ENCODE peak calls at places on chromosomes 4 and X, in six cellular contexts. M is cardiac fibroblast, B is neural progenitor cell, Q is psoas muscle, O is brain microvascular endothelial cell, A is astrocyte of the spinal cord. U is an unnamed sample.

GRCh38 chr4:22191565-22192301 is 243.2 kb upstream of the KCNIP4 start:
- DNase-seq in O (no peak), A (peak), M (peak), Q (no peak), B (no peak), U (peak)

GRCh38 chrX:134688181-134688580 is 29.9 kb upstream of the PLAC1 start:
- DNase-seq in O (no peak), A (peak), M (no peak), B (no peak), Q (no peak), U (no peak)

GRCh38 chr4:159178147-159178541 is 75.3 kb downstream of the RAPGEF2 start:
- DNase-seq in Q (no peak), O (no peak), B (no peak), M (peak), A (peak), U (no peak)

GRCh38 chr4:1570291-1571164 is 113.6 kb downstream of the FAM53A start:
- DNase-seq in A (no peak), Q (no peak), O (no peak), B (no peak), M (no peak), U (peak)

GRCh38 chrX:77788050-77788449 is 2.0 kb upstream of the ATRX start:
- DNase-seq in M (peak), A (no peak), B (no peak), O (no peak), Q (no peak), U (peak)

GRCh38 chrX:74800062-74800461 is 125.2 kb downstream of the NEXMIF start:
- DNase-seq in M (no peak), Q (no peak), A (no peak), O (no peak), B (no peak), U (no peak)

GRCh38 chr4:73341454-73341853 is 62.6 kb upstream of the ALB start:
- DNase-seq in B (peak), M (peak), Q (no peak), O (peak), A (peak), U (peak)

GRCh38 chr4:160523236-160523635 is 1420.4 kb downstream of the RAPGEF2 start:
- DNase-seq in O (no peak), B (no peak), A (peak), Q (no peak), M (no peak), U (no peak)

GRCh38 chr4:180449395-180449956 is 1793.7 kb upstream of the TENM3 start:
- DNase-seq in M (no peak), Q (no peak), O (no peak), B (peak), A (peak), U (peak)

GRCh38 chr4:150867148-150867547 is 147.9 kb downstream of the LRBA start:
- DNase-seq in B (peak), Q (no peak), O (peak), M (peak), A (peak), U (peak)

GRCh38 chr4:185213829-185214228 is 4.4 kb downstream of the SNX25 start:
- DNase-seq in B (no peak), M (no peak), A (no peak), Q (no peak), O (no peak), U (no peak)

GRCh38 chr4:125639182-125639621 is 324.4 kb downstream of the FAT4 start:
- DNase-seq in O (no peak), Q (no peak), M (no peak), A (peak), B (peak), U (peak)

GRCh38 chrX:29762006-29762405 is 453.4 kb upstream of the MAGEB2 start:
- DNase-seq in A (peak), Q (no peak), O (no peak), M (no peak), B (peak), U (peak)

GRCh38 chr4:1198070-1198844 is 25.9 kb upstream of the SPON2 start:
- DNase-seq in B (no peak), Q (peak), O (no peak), M (peak), A (no peak), U (no peak)

GRCh38 chr4:24655326-24655725 is 71.0 kb upstream of the DHX15 start:
- DNase-seq in M (no peak), O (no peak), B (no peak), Q (no peak), A (no peak), U (no peak)

GRCh38 chr4:140188975-140189374 is 35.0 kb upstream of the MAML3 start:
- DNase-seq in Q (peak), M (peak), A (peak), O (peak), B (no peak), U (no peak)

GRCh38 chr4:76601791-76602190 is 166.8 kb downstream of the SHROOM3 start:
- DNase-seq in B (no peak), Q (no peak), M (peak), O (no peak), A (peak), U (no peak)

GRCh38 chrX:131366387-131366786 is 77.3 kb upstream of the IGSF1 start:
- DNase-seq in Q (no peak), B (no peak), A (no peak), M (no peak), O (no peak), U (peak)

GRCh38 chrX:22196151-22196550 is 76.6 kb upstream of the CBLL2 start:
- DNase-seq in A (no peak), B (no peak), M (no peak), Q (no peak), O (no peak), U (no peak)

GRCh38 chrX:150223176-150224015 is 139.7 kb upstream of the MAMLD1 start:
- DNase-seq in B (no peak), O (no peak), A (no peak), M (no peak), Q (no peak), U (no peak)

GRCh38 chr4:182263562-182263961 is 20.4 kb downstream of the TENM3 start:
- DNase-seq in Q (no peak), O (no peak), A (no peak), B (no peak), M (no peak), U (no peak)

GRCh38 chr4:136768925-136769275 is 763.4 kb downstream of the PCDH18 start:
- DNase-seq in Q (no peak), M (peak), A (no peak), B (peak), O (no peak), U (no peak)

GRCh38 chrX:95974885-95975284 is 709.8 kb upstream of the DIAPH2 start:
- DNase-seq in M (no peak), B (no peak), A (no peak), O (no peak), Q (no peak), U (no peak)

GRCh38 chrX:123797543-123798447 is 62.1 kb upstream of the XIAP start:
- DNase-seq in Q (no peak), M (peak), B (no peak), A (no peak), O (no peak), U (no peak)

GRCh38 chr4:65310586-65310985 is 359.7 kb downstream of the EPHA5 start:
- DNase-seq in B (no peak), M (no peak), Q (no peak), O (no peak), A (no peak), U (no peak)

GRCh38 chr4:65316534-65316933 is 353.8 kb downstream of the EPHA5 start:
- DNase-seq in A (no peak), M (no peak), B (no peak), Q (no peak), O (no peak), U (no peak)

DNA sequence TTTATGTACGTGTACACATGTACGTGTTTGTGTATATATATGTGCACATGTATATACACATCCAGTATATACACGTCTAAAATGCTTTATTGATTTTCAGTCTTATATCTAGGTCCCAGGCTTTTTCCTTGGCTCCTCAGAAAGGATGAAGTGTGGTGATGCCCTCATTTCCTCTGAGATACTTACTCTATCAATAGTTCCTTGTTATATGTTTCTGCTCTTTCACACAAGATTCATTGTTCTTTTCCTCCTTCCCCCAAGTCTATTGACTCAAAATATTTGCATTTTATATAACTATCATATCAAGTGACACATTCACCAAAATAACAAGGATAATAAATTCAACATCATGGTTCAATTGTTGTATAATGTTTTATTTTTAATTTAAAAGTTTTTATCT is 359.2 kb downstream of the EPHA5 start:
- DNase-seq in O (no peak), M (no peak), B (no peak), A (no peak), Q (no peak), U (no peak)
- TF ChIP-seq CTCF in O (no peak), M (no peak), B (no peak), A (no peak), Q (no peak), U (no peak)

DNA sequence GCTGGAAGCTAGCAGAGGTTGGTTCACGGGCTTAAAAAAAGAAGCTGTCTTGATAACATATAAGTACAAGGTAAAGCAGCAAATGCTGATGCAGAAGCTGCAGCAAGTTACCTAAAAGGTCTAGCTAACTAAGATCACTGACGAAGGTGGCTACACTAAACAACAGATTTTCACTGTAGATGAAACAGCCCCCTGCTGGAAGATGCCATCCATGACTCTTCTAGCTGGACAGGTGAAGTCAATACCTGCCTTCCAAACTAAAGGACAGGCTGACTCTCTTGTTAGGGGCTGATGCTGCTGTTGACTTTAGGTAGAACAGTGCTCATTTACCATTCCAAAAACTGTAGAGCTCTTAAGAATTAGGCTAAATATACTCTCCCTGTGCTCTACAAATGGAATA is 99.5 kb downstream of the FBXW7 start:
- DNase-seq in O (no peak), B (no peak), Q (no peak), M (no peak), A (no peak), U (peak)
- TF ChIP-seq CTCF in O (no peak), B (peak), Q (no peak), M (no peak), A (no peak), U (peak)

GRCh38 chrX:23797371-23798128 is 14.6 kb downstream of the SAT1 start:
- DNase-seq in M (no peak), O (no peak), Q (no peak), A (no peak), B (no peak), U (peak)
- TF ChIP-seq CTCF in M (no peak), O (no peak), Q (no peak), A (no peak), B (no peak), U (no peak)

GRCh38 chr4:75048208-75048879 is 115.4 kb downstream of the PARM1 start:
- DNase-seq in Q (no peak), M (no peak), O (no peak), A (no peak), B (peak), U (peak)
- TF ChIP-seq CTCF in Q (no peak), M (peak), O (peak), A (no peak), B (peak), U (peak)

GRCh38 chrX:107465932-107466620 is 16.6 kb downstream of the FRMPD3 start:
- DNase-seq in B (no peak), A (no peak), O (no peak), M (no peak), Q (no peak), U (no peak)
- TF ChIP-seq CTCF in B (no peak), A (no peak), O (no peak), M (no peak), Q (no peak), U (no peak)

DNA sequence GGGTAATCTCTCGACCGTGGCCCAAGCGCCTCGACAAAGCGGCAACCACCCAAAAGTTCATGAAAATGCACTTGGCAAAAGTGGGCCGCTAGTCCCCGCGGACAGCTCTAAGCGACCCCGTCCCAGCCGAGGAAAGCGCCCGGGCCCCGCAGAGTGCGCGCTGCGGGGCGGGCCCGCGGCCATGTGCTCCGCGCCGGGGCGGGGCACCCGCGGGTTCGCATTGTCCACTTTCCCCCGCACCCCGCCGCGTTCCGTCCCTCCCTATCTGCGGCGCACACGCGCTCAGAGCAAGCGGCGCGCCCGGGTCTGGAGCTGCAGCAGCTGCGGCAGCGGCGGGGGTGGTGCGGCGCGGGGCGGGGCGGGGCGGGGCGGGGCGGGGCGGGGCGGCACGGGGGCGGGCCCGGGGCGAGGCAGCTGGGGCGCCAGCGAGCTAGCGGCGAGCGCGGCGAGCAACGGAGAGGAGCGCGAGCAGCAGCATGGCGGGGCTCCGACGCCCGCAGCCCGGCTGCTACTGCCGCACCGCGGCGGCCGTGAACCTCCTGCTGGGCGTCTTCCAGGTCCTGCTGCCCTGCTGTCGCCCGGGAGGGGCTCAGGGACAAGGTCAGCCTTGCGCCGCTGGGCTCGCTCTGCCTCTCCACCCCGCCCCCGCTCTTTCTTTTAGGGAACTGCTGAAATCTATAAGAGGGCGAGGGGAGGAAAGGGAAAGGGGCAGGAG is at the start of gene TMEM131L:
- DNase-seq in Q (peak), M (peak), O (peak), A (peak), B (peak), U (peak)
- TF ChIP-seq CTCF in Q (no peak), M (peak), O (peak), A (peak), B (peak), U (peak)

DNA sequence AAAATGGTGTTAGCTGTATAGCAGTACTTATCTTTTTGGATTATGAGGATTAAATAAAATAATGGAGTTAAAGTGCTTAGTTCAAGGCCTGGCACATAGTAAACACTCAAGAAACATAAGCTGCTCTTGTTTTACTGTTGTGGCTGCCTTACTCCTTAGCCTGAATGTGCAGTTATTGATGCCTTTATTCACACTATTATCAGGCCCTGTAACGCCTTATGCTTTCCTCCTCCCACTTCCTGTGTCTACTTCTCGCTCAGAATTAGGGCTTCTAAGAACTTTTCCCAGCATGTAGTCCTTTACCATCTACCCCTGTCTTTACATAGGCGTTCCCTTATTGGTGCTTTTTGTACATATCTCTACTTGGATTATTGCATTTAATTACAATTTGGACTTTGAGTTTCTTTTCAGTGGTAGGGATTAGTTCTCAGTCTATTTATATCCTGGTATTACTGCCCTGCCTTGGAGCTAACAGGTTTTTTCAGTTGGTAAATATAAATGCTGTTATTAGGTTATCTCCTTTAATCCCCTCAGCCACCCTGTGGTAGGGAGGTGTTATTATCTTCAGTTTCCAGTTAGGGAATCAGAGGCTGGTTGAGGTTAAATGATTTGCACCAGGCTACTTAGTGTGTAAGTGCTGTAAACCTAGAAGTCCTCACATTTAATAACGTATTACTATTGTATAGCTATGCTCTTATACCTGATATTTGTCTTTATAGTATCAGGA is 83.9 kb downstream of the RBPJ start:
- DNase-seq in A (no peak), B (no peak), O (no peak), M (no peak), Q (no peak), U (no peak)
- TF ChIP-seq CTCF in A (no peak), B (peak), O (peak), M (no peak), Q (peak), U (no peak)